ENCODE peak calls at places on chromosomes 7 and 10, in nine cellular contexts. One of them, this sample, is unnamed.

GRCh38 chr10:97519342-97519741 is 20.6 kb downstream of the UBTD1 start:
- DNase-seq in K562: no peak
- DNase-seq in stimulated activated CD4-positive, alpha-beta T cell treated with anti-CD3 and anti-CD28 coated beads, Interleukin-4, amount 100 ng/mL, for 1 hour: no peak
- DNase-seq in activated T-helper 9 cell treated with anti-CD3 and anti-CD28 coated beads, Interleukin-2, amount 50 U/mL, for 16 hours: no peak
- DNase-seq in AML-193: no peak
- DNase-seq in activated naive CD8-positive, alpha-beta T cell treated with anti-CD3 and anti-CD28 coated beads, Interleukin-2, amount 50 U/mL, for 24 hours: no peak
- DNase-seq in EH: no peak
- DNase-seq in pons: no peak
- DNase-seq in H54: no peak
- DNase-seq in this sample: no peak

GRCh38 chr10:37667736-37668135 is 189.7 kb downstream of the ZNF248 start:
- DNase-seq in K562: no peak
- DNase-seq in stimulated activated CD4-positive, alpha-beta T cell treated with anti-CD3 and anti-CD28 coated beads, Interleukin-4, amount 100 ng/mL, for 1 hour: no peak
- DNase-seq in activated T-helper 9 cell treated with anti-CD3 and anti-CD28 coated beads, Interleukin-2, amount 50 U/mL, for 16 hours: no peak
- DNase-seq in AML-193: peak; percentile 1
- DNase-seq in activated naive CD8-positive, alpha-beta T cell treated with anti-CD3 and anti-CD28 coated beads, Interleukin-2, amount 50 U/mL, for 24 hours: no peak
- DNase-seq in EH: no peak
- DNase-seq in pons: no peak
- DNase-seq in H54: no peak
- DNase-seq in this sample: no peak

GRCh38 chr7:92836489-92837213 is at the start of gene CDK6:
- DNase-seq in K562: peak; percentile 89
- DNase-seq in stimulated activated CD4-positive, alpha-beta T cell treated with anti-CD3 and anti-CD28 coated beads, Interleukin-4, amount 100 ng/mL, for 1 hour: peak; percentile 76
- DNase-seq in activated T-helper 9 cell treated with anti-CD3 and anti-CD28 coated beads, Interleukin-2, amount 50 U/mL, for 16 hours: peak; percentile 62
- DNase-seq in AML-193: no peak
- DNase-seq in activated naive CD8-positive, alpha-beta T cell treated with anti-CD3 and anti-CD28 coated beads, Interleukin-2, amount 50 U/mL, for 24 hours: peak; percentile 71
- DNase-seq in EH: peak; percentile 72
- DNase-seq in pons: no peak
- DNase-seq in H54: peak; percentile 62
- DNase-seq in this sample: peak; percentile 12

GRCh38 chr7:54823776-54824175 is 64.8 kb upstream of the SEC61G start:
- DNase-seq in K562: no peak
- DNase-seq in stimulated activated CD4-positive, alpha-beta T cell treated with anti-CD3 and anti-CD28 coated beads, Interleukin-4, amount 100 ng/mL, for 1 hour: no peak
- DNase-seq in activated T-helper 9 cell treated with anti-CD3 and anti-CD28 coated beads, Interleukin-2, amount 50 U/mL, for 16 hours: no peak
- DNase-seq in AML-193: no peak
- DNase-seq in activated naive CD8-positive, alpha-beta T cell treated with anti-CD3 and anti-CD28 coated beads, Interleukin-2, amount 50 U/mL, for 24 hours: no peak
- DNase-seq in EH: no peak
- DNase-seq in pons: peak; percentile 87
- DNase-seq in H54: no peak
- DNase-seq in this sample: no peak

GRCh38 chr10:114990991-114991390 is 53.0 kb downstream of the TRUB1 start:
- DNase-seq in K562: no peak
- DNase-seq in stimulated activated CD4-positive, alpha-beta T cell treated with anti-CD3 and anti-CD28 coated beads, Interleukin-4, amount 100 ng/mL, for 1 hour: no peak
- DNase-seq in activated T-helper 9 cell treated with anti-CD3 and anti-CD28 coated beads, Interleukin-2, amount 50 U/mL, for 16 hours: no peak
- DNase-seq in AML-193: no peak
- DNase-seq in activated naive CD8-positive, alpha-beta T cell treated with anti-CD3 and anti-CD28 coated beads, Interleukin-2, amount 50 U/mL, for 24 hours: no peak
- DNase-seq in EH: no peak
- DNase-seq in pons: no peak
- DNase-seq in H54: no peak
- DNase-seq in this sample: no peak

GRCh38 chr10:31936933-31937332 is 8.3 kb upstream of the ARHGAP12 start:
- DNase-seq in K562: no peak
- DNase-seq in stimulated activated CD4-positive, alpha-beta T cell treated with anti-CD3 and anti-CD28 coated beads, Interleukin-4, amount 100 ng/mL, for 1 hour: no peak
- DNase-seq in activated T-helper 9 cell treated with anti-CD3 and anti-CD28 coated beads, Interleukin-2, amount 50 U/mL, for 16 hours: no peak
- DNase-seq in AML-193: no peak
- DNase-seq in activated naive CD8-positive, alpha-beta T cell treated with anti-CD3 and anti-CD28 coated beads, Interleukin-2, amount 50 U/mL, for 24 hours: no peak
- DNase-seq in EH: no peak
- DNase-seq in pons: no peak
- DNase-seq in H54: no peak
- DNase-seq in this sample: no peak

GRCh38 chr10:107686095-107686494 is 521.6 kb upstream of the SORCS1 start:
- DNase-seq in K562: no peak
- DNase-seq in stimulated activated CD4-positive, alpha-beta T cell treated with anti-CD3 and anti-CD28 coated beads, Interleukin-4, amount 100 ng/mL, for 1 hour: no peak
- DNase-seq in activated T-helper 9 cell treated with anti-CD3 and anti-CD28 coated beads, Interleukin-2, amount 50 U/mL, for 16 hours: no peak
- DNase-seq in AML-193: peak; percentile 60
- DNase-seq in activated naive CD8-positive, alpha-beta T cell treated with anti-CD3 and anti-CD28 coated beads, Interleukin-2, amount 50 U/mL, for 24 hours: no peak
- DNase-seq in EH: no peak
- DNase-seq in pons: peak; percentile 67
- DNase-seq in H54: no peak
- DNase-seq in this sample: no peak

GRCh38 chr7:54339074-54339473 is 203.1 kb upstream of the VSTM2A start:
- DNase-seq in K562: no peak
- DNase-seq in stimulated activated CD4-positive, alpha-beta T cell treated with anti-CD3 and anti-CD28 coated beads, Interleukin-4, amount 100 ng/mL, for 1 hour: no peak
- DNase-seq in activated T-helper 9 cell treated with anti-CD3 and anti-CD28 coated beads, Interleukin-2, amount 50 U/mL, for 16 hours: no peak
- DNase-seq in AML-193: no peak
- DNase-seq in activated naive CD8-positive, alpha-beta T cell treated with anti-CD3 and anti-CD28 coated beads, Interleukin-2, amount 50 U/mL, for 24 hours: no peak
- DNase-seq in EH: no peak
- DNase-seq in pons: no peak
- DNase-seq in H54: no peak
- DNase-seq in this sample: no peak

GRCh38 chr7:29127527-29127926 is 18.8 kb downstream of the CPVL start:
- DNase-seq in K562: no peak
- DNase-seq in stimulated activated CD4-positive, alpha-beta T cell treated with anti-CD3 and anti-CD28 coated beads, Interleukin-4, amount 100 ng/mL, for 1 hour: no peak
- DNase-seq in activated T-helper 9 cell treated with anti-CD3 and anti-CD28 coated beads, Interleukin-2, amount 50 U/mL, for 16 hours: no peak
- DNase-seq in AML-193: no peak
- DNase-seq in activated naive CD8-positive, alpha-beta T cell treated with anti-CD3 and anti-CD28 coated beads, Interleukin-2, amount 50 U/mL, for 24 hours: no peak
- DNase-seq in EH: no peak
- DNase-seq in pons: no peak
- DNase-seq in H54: no peak
- DNase-seq in this sample: no peak

GRCh38 chr7:85734823-85735222 is 548.0 kb upstream of the SEMA3D start:
- DNase-seq in K562: no peak
- DNase-seq in stimulated activated CD4-positive, alpha-beta T cell treated with anti-CD3 and anti-CD28 coated beads, Interleukin-4, amount 100 ng/mL, for 1 hour: no peak
- DNase-seq in activated T-helper 9 cell treated with anti-CD3 and anti-CD28 coated beads, Interleukin-2, amount 50 U/mL, for 16 hours: no peak
- DNase-seq in AML-193: no peak
- DNase-seq in activated naive CD8-positive, alpha-beta T cell treated with anti-CD3 and anti-CD28 coated beads, Interleukin-2, amount 50 U/mL, for 24 hours: no peak
- DNase-seq in EH: no peak
- DNase-seq in pons: no peak
- DNase-seq in H54: no peak
- DNase-seq in this sample: no peak

GRCh38 chr7:143389316-143390097 is 8.4 kb downstream of the ZYX start:
- DNase-seq in K562: no peak
- DNase-seq in stimulated activated CD4-positive, alpha-beta T cell treated with anti-CD3 and anti-CD28 coated beads, Interleukin-4, amount 100 ng/mL, for 1 hour: no peak
- DNase-seq in activated T-helper 9 cell treated with anti-CD3 and anti-CD28 coated beads, Interleukin-2, amount 50 U/mL, for 16 hours: no peak
- DNase-seq in AML-193: no peak
- DNase-seq in activated naive CD8-positive, alpha-beta T cell treated with anti-CD3 and anti-CD28 coated beads, Interleukin-2, amount 50 U/mL, for 24 hours: no peak
- DNase-seq in EH: peak; percentile 5
- DNase-seq in pons: no peak
- DNase-seq in H54: no peak
- DNase-seq in this sample: no peak

GRCh38 chr7:46080595-46081159 is 159.6 kb upstream of the IGFBP3 start:
- DNase-seq in K562: no peak
- DNase-seq in stimulated activated CD4-positive, alpha-beta T cell treated with anti-CD3 and anti-CD28 coated beads, Interleukin-4, amount 100 ng/mL, for 1 hour: no peak
- DNase-seq in activated T-helper 9 cell treated with anti-CD3 and anti-CD28 coated beads, Interleukin-2, amount 50 U/mL, for 16 hours: no peak
- DNase-seq in AML-193: no peak
- DNase-seq in activated naive CD8-positive, alpha-beta T cell treated with anti-CD3 and anti-CD28 coated beads, Interleukin-2, amount 50 U/mL, for 24 hours: no peak
- DNase-seq in EH: peak; percentile 71
- DNase-seq in pons: no peak
- DNase-seq in H54: no peak
- DNase-seq in this sample: no peak

GRCh38 chr10:8069627-8070026 is 15.1 kb downstream of the GATA3 start:
- DNase-seq in K562: no peak
- DNase-seq in stimulated activated CD4-positive, alpha-beta T cell treated with anti-CD3 and anti-CD28 coated beads, Interleukin-4, amount 100 ng/mL, for 1 hour: no peak
- DNase-seq in activated T-helper 9 cell treated with anti-CD3 and anti-CD28 coated beads, Interleukin-2, amount 50 U/mL, for 16 hours: no peak
- DNase-seq in AML-193: no peak
- DNase-seq in activated naive CD8-positive, alpha-beta T cell treated with anti-CD3 and anti-CD28 coated beads, Interleukin-2, amount 50 U/mL, for 24 hours: no peak
- DNase-seq in EH: peak; percentile 79
- DNase-seq in pons: no peak
- DNase-seq in H54: no peak
- DNase-seq in this sample: no peak

GRCh38 chr7:115096262-115096661 is 174.4 kb downstream of the MDFIC start:
- DNase-seq in K562: no peak
- DNase-seq in stimulated activated CD4-positive, alpha-beta T cell treated with anti-CD3 and anti-CD28 coated beads, Interleukin-4, amount 100 ng/mL, for 1 hour: no peak
- DNase-seq in activated T-helper 9 cell treated with anti-CD3 and anti-CD28 coated beads, Interleukin-2, amount 50 U/mL, for 16 hours: no peak
- DNase-seq in AML-193: no peak
- DNase-seq in activated naive CD8-positive, alpha-beta T cell treated with anti-CD3 and anti-CD28 coated beads, Interleukin-2, amount 50 U/mL, for 24 hours: no peak
- DNase-seq in EH: no peak
- DNase-seq in pons: peak; percentile 3
- DNase-seq in H54: no peak
- DNase-seq in this sample: no peak

GRCh38 chr10:53430127-53430891 is 657.7 kb upstream of the MBL2 start:
- DNase-seq in K562: no peak
- DNase-seq in stimulated activated CD4-positive, alpha-beta T cell treated with anti-CD3 and anti-CD28 coated beads, Interleukin-4, amount 100 ng/mL, for 1 hour: no peak
- DNase-seq in activated T-helper 9 cell treated with anti-CD3 and anti-CD28 coated beads, Interleukin-2, amount 50 U/mL, for 16 hours: no peak
- DNase-seq in AML-193: no peak
- DNase-seq in activated naive CD8-positive, alpha-beta T cell treated with anti-CD3 and anti-CD28 coated beads, Interleukin-2, amount 50 U/mL, for 24 hours: no peak
- DNase-seq in EH: no peak
- DNase-seq in pons: no peak
- DNase-seq in H54: no peak
- DNase-seq in this sample: no peak

GRCh38 chr10:97270523-97271154 is 21.8 kb downstream of the ARHGAP19 start:
- DNase-seq in K562: peak; percentile 12
- DNase-seq in stimulated activated CD4-positive, alpha-beta T cell treated with anti-CD3 and anti-CD28 coated beads, Interleukin-4, amount 100 ng/mL, for 1 hour: no peak
- DNase-seq in activated T-helper 9 cell treated with anti-CD3 and anti-CD28 coated beads, Interleukin-2, amount 50 U/mL, for 16 hours: no peak
- DNase-seq in AML-193: no peak
- DNase-seq in activated naive CD8-positive, alpha-beta T cell treated with anti-CD3 and anti-CD28 coated beads, Interleukin-2, amount 50 U/mL, for 24 hours: no peak
- DNase-seq in EH: peak; percentile 32
- DNase-seq in pons: no peak
- DNase-seq in H54: no peak
- DNase-seq in this sample: no peak

This sample was measured in T1000.